ENCODE peak calls at places on chromosomes 13 and 19, in ten cellular contexts. E is brain microvascular endothelial cell; Z is IMR-90; Y is CD8-positive, alpha-beta T cell; T is iPS DF 6.9; X is MG63; W is Peyer's patch; N is breast epithelium; A is HAP-1; F is suprapubic skin. L is an unnamed sample.

GRCh38 chr19:56174550-56174949 is 1.3 kb upstream of the GALP start:
- DNase-seq in T (no peak), F (no peak), E (no peak), W (no peak), Y (no peak), N (no peak), X (no peak), Z (no peak), A (no peak), L (no peak)

GRCh38 chr13:33194820-33195692 is 90.5 kb downstream of the STARD13 start:
- DNase-seq in W (no peak), A (no peak), N (no peak), F (no peak), X (peak; percentile 39), E (peak; percentile 99), Z (peak; percentile 96), Y (no peak), T (no peak), L (peak; percentile 36)

GRCh38 chr19:11191273-11191755 is 6.0 kb downstream of the KANK2 start:
- DNase-seq in X (peak; percentile 63), N (no peak), Z (peak; percentile 63), Y (no peak), T (no peak), E (peak; percentile 77), W (no peak), A (no peak), F (peak; percentile 91), L (peak; percentile 23)

GRCh38 chr13:67299072-67299635 is 69.0 kb upstream of the PCDH9 start:
- DNase-seq in F (no peak), E (peak; percentile 78), A (no peak), Y (no peak), N (no peak), Z (peak; percentile 91), W (no peak), X (peak; percentile 26), T (no peak), L (no peak)

GRCh38 chr13:30257433-30258099 is 49.8 kb downstream of the KATNAL1 start:
- DNase-seq in Z (peak; percentile 9), X (peak; percentile 46), N (no peak), W (no peak), Y (no peak), T (no peak), F (no peak), A (no peak), E (no peak), L (no peak)

GRCh38 chr13:48790199-48790598 is 136.5 kb downstream of the CYSLTR2 start:
- DNase-seq in E (no peak), Z (no peak), A (no peak), T (no peak), W (no peak), Y (no peak), F (no peak), N (no peak), X (no peak), L (no peak)

GRCh38 chr19:50378863-50379236 is 2.6 kb downstream of the NR1H2 start:
- DNase-seq in A (no peak), Z (no peak), E (no peak), T (no peak), X (no peak), W (no peak), Y (no peak), F (no peak), N (no peak), L (no peak)

GRCh38 chr19:17069249-17069648 is 6.0 kb downstream of the HAUS8 start:
- DNase-seq in Y (no peak), X (no peak), E (no peak), W (no peak), Z (no peak), N (no peak), A (no peak), F (no peak), T (no peak), L (no peak)

GRCh38 chr13:41500501-41500900 is 43.2 kb downstream of the RGCC start:
- DNase-seq in T (no peak), F (no peak), W (no peak), A (no peak), Y (no peak), X (peak; percentile 57), Z (no peak), N (no peak), E (no peak), L (no peak)

GRCh38 chr13:103140001-103140671 is 73.9 kb upstream of the SLC10A2 start:
- DNase-seq in A (peak; percentile 38), X (no peak), E (peak; percentile 33), T (peak; percentile 27), F (no peak), W (no peak), Y (no peak), N (no peak), Z (no peak), L (peak; percentile 30)

GRCh38 chr13:101520672-101521071 is 68.2 kb downstream of the ITGBL1 start:
- DNase-seq in Z (peak; percentile 86), X (peak; percentile 34), F (no peak), A (no peak), T (no peak), E (peak; percentile 81), N (no peak), W (no peak), Y (no peak), L (no peak)

GRCh38 chr19:34067861-34068271 is 104.4 kb upstream of the LSM14A start:
- DNase-seq in E (peak; percentile 11), Y (no peak), N (no peak), A (no peak), F (no peak), Z (peak; percentile 34), W (no peak), X (peak; percentile 72), T (no peak), L (peak; percentile 28)

GRCh38 chr19:33681081-33681680 is 59.4 kb downstream of the CHST8 start:
- DNase-seq in A (no peak), W (no peak), Y (no peak), N (peak; percentile 9), Z (no peak), T (no peak), E (no peak), X (no peak), F (no peak), L (no peak)

GRCh38 chr13:102555914-102556553 is 40.8 kb upstream of the TPP2 start:
- DNase-seq in X (peak; percentile 1), T (peak; percentile 9), F (no peak), N (no peak), W (no peak), A (peak; percentile 45), Z (peak; percentile 26), E (peak; percentile 36), Y (no peak), L (no peak)

GRCh38 chr19:50203281-50204080 is at the start of gene MYH14:
- DNase-seq in X (peak; percentile 27), T (peak; percentile 31), Y (no peak), Z (no peak), W (peak; percentile 96), N (peak; percentile 92), F (no peak), A (no peak), E (peak; percentile 4), L (peak; percentile 98)

GRCh38 chr19:35833972-35834371 is 18.3 kb downstream of the NPHS1 start:
- DNase-seq in A (no peak), E (no peak), T (no peak), N (no peak), F (no peak), X (no peak), Z (no peak), Y (no peak), W (no peak), L (no peak)

DNA sequence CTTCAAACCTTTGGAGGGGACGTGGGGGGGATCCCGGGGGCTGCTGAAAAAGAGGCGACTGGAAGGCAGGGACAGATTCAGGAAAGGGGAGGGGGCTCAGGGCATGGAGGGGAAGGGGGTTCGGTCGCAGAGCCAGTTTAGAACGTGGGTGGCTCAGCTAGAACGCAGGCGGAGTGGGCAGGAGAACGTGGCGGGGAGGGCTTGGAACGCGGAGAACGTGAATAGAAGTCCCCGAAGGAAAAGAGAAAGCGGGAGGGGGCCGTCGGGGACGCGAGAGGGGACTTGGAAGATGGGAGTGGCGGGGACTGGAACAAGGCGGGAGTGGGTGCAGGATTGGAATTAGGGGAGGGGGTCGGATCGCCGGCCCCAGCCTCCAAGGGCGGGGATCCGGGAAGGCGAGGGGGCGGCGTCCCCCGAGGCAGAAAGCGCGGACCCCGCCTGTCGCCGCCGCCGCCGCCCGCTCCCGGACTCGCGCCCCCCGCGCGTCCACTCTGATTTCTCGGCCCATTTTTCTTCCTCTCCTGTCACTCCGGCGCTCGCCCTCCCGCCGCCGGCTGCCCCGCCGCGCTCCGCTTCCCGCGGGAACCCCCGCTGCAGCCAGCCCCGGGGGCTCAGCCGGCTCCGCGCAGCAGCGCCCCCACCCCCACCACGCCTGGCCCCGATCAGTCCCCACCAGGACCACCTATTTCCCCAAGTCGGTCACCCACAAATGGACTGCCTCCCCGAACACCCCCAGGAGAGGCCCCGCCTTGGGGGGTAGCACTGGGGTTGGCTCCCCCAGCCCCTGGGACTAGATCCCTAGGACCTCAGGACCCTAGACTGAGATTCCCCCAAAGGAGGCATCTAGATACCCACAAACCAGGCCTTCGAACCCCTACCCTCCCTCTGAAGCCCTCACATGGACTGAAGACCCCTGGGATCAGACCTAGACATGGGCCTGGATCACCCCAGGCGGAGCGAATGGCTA is 12.5 kb upstream of the ERFL start:
- DNase-seq in Y (no peak), N (no peak), T (no peak), E (no peak), Z (no peak), W (no peak), A (no peak), X (no peak), F (no peak), L (no peak)
- H3K27me3 ChIP-seq in Y (no peaks in the 10 kb centered on the region), N (peaks cover 2% of the 10 kb centered on the region), T (peaks cover 29% of the 10 kb centered on the region), E (peaks cover 11% of the 10 kb centered on the region), Z (peaks cover 14% of the 10 kb centered on the region), W (peaks cover 20% of the 10 kb centered on the region), A (peaks cover 16% of the 10 kb centered on the region), X (peaks cover 13% of the 10 kb centered on the region), F (peaks cover 59% of the 10 kb centered on the region), L (no peaks in the 10 kb centered on the region)

GRCh38 chr19:1767464-1767933 is 14.2 kb downstream of the ONECUT3 start:
- DNase-seq in Z (no peak), E (no peak), T (no peak), X (no peak), A (no peak), W (peak; percentile 62), N (no peak), Y (peak; percentile 37), F (no peak), L (no peak)
- H3K27me3 ChIP-seq in Z (peaks cover 64% of the 10 kb centered on the region), E (peaks cover 50% of the 10 kb centered on the region), T (peaks cover 54% of the 10 kb centered on the region), X (peaks cover 28% of the 10 kb centered on the region), A (peaks cover 52% of the 10 kb centered on the region), W (peaks cover 49% of the 10 kb centered on the region), N (peaks cover 13% of the 10 kb centered on the region), Y (peaks cover 17% of the 10 kb centered on the region), F (peaks cover 95% of the 10 kb centered on the region), L (no peaks in the 10 kb centered on the region)

DNA sequence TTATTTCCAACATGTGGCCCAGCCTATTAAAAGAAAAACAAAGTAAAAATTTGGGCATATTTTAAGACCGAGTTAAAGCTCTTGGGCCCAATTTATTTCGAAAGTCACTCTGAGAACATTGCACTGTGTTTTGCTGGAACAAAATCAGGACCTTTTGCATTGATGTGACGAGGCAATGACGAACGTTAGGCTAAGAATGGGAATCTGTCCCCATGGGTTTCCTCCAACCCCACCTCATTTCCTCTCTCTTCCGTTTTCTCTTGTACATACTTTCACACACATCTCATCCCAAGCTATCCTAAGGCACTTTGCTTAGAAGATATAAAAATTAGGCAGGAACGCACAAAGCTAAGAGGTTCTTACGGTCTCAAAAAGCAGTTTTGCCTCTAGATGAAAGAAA is 22.1 kb downstream of the EDNRB start:
- DNase-seq in A (no peak), W (no peak), X (no peak), F (no peak), E (peak; percentile 30), N (no peak), T (no peak), Y (no peak), Z (peak; percentile 32), L (no peak)
- H3K27me3 ChIP-seq in A (no peaks in the 10 kb centered on the region), W (no peaks in the 10 kb centered on the region), X (no peaks in the 10 kb centered on the region), F (no peaks in the 10 kb centered on the region), E (no peaks in the 10 kb centered on the region), N (no peaks in the 10 kb centered on the region), T (no peaks in the 10 kb centered on the region), Y (no peaks in the 10 kb centered on the region), Z (no peaks in the 10 kb centered on the region), L (no peaks in the 10 kb centered on the region)

GRCh38 chr19:1313695-1314613 is 28.3 kb downstream of the EFNA2 start:
- DNase-seq in N (no peak), F (no peak), Z (no peak), W (no peak), A (no peak), X (no peak), T (no peak), Y (no peak), E (no peak), L (no peak)
- H3K27me3 ChIP-seq in N (no peaks in the 10 kb centered on the region), F (peaks cover 81% of the 10 kb centered on the region), Z (peaks cover 36% of the 10 kb centered on the region), W (peaks cover 16% of the 10 kb centered on the region), A (no peaks in the 10 kb centered on the region), X (no peaks in the 10 kb centered on the region), T (no peaks in the 10 kb centered on the region), Y (peaks cover 9% of the 10 kb centered on the region), E (peaks cover 26% of the 10 kb centered on the region), L (no peaks in the 10 kb centered on the region)